ENCODE peak calls at places on chromosome 18, in ten cellular contexts. C, Z, H, A, T, R, S, P, X and D are unnamed samples.

GRCh38 chr18:75128911-75129716 is 79.8 kb downstream of the PTGR3 start:
- DNase-seq in C (peak; percentile 51), Z (no peak), H (no peak), A (no peak), T (no peak), R (no peak), S (no peak), P (no peak), X (no peak), D (no peak)

GRCh38 chr18:13566941-13567762 is 159.2 kb downstream of the FAM210A start:
- DNase-seq in C (peak; percentile 90), Z (no peak), H (no peak), A (no peak), T (no peak), R (no peak), S (peak; percentile 20), P (peak; percentile 39), X (peak; percentile 24), D (no peak)

GRCh38 chr18:8350628-8351027 is 258.6 kb upstream of the RAB12 start:
- DNase-seq in C (no peak), Z (no peak), H (no peak), A (no peak), T (no peak), R (no peak), S (no peak), P (no peak), X (no peak), D (no peak)

GRCh38 chr18:7663305-7664023 is 96.3 kb downstream of the PTPRM start:
- DNase-seq in C (no peak), Z (no peak), H (no peak), A (no peak), T (no peak), R (no peak), S (no peak), P (no peak), X (no peak), D (no peak)

GRCh38 chr18:46756559-46757201 is at the start of gene ST8SIA5:
- DNase-seq in C (no peak), Z (no peak), H (no peak), A (no peak), T (no peak), R (no peak), S (no peak), P (peak; percentile 36), X (no peak), D (no peak)

GRCh38 chr18:69795785-69796184 is 151.9 kb downstream of the CD226 start:
- DNase-seq in C (no peak), Z (peak; percentile 19), H (no peak), A (no peak), T (no peak), R (no peak), S (peak; percentile 22), P (no peak), X (no peak), D (no peak)

GRCh38 chr18:8742382-8743361 is 37.3 kb downstream of the MTCL1 start:
- DNase-seq in C (no peak), Z (no peak), H (no peak), A (no peak), T (no peak), R (no peak), S (no peak), P (no peak), X (no peak), D (no peak)

GRCh38 chr18:23539911-23540475 is 36.7 kb downstream of the RMC1 start:
- DNase-seq in C (no peak), Z (no peak), H (no peak), A (no peak), T (no peak), R (no peak), S (no peak), P (no peak), X (no peak), D (no peak)

GRCh38 chr18:57527479-57528237 is 58.8 kb downstream of the FECH start:
- DNase-seq in C (no peak), Z (no peak), H (no peak), A (no peak), T (no peak), R (no peak), S (no peak), P (no peak), X (no peak), D (no peak)

GRCh38 chr18:13461936-13462335 is 243.4 kb downstream of the LDLRAD4 start:
- DNase-seq in C (no peak), Z (no peak), H (no peak), A (peak; percentile 17), T (no peak), R (no peak), S (no peak), P (no peak), X (no peak), D (no peak)

GRCh38 chr18:47758000-47758399 is 172.5 kb downstream of the SMAD2 start:
- DNase-seq in C (no peak), Z (peak; percentile 33), H (no peak), A (no peak), T (no peak), R (no peak), S (no peak), P (no peak), X (no peak), D (no peak)
- TF ChIP-seq CTCF in C (peak; percentile 20), Z (peak; percentile 46), H (peak; percentile 32), A (no peak), T (peak; percentile 42), R (peak; percentile 35), S (peak; percentile 35), P (peak; percentile 40), X (peak; percentile 17), D (peak; percentile 3)

GRCh38 chr18:63197246-63197791 is 122.2 kb downstream of the BCL2 start:
- DNase-seq in C (no peak), Z (no peak), H (no peak), A (no peak), T (no peak), R (no peak), S (no peak), P (no peak), X (no peak), D (no peak)

GRCh38 chr18:63198098-63198760 is 121.3 kb downstream of the BCL2 start:
- DNase-seq in C (no peak), Z (no peak), H (no peak), A (no peak), T (no peak), R (no peak), S (no peak), P (no peak), X (no peak), D (no peak)

GRCh38 chr18:63198868-63199742 is 120.5 kb downstream of the BCL2 start:
- DNase-seq in C (no peak), Z (no peak), H (no peak), A (no peak), T (no peak), R (no peak), S (no peak), P (no peak), X (no peak), D (no peak)

GRCh38 chr18:63202814-63203213 is 116.8 kb downstream of the BCL2 start:
- DNase-seq in C (no peak), Z (no peak), H (no peak), A (no peak), T (no peak), R (no peak), S (no peak), P (no peak), X (no peak), D (no peak)

GRCh38 chr18:63199743-63200241 is 119.8 kb downstream of the BCL2 start:
- DNase-seq in C (no peak), Z (peak; percentile 19), H (no peak), A (no peak), T (no peak), R (no peak), S (no peak), P (no peak), X (no peak), D (no peak)
- H3K4me3 ChIP-seq in C (no peak overlapping the region), Z (no peak overlapping the region), H (no peak overlapping the region), A (no peak overlapping the region), T (no peak overlapping the region), R (no peak overlapping the region), S (no peak overlapping the region), P (no peak overlapping the region), X (no peak overlapping the region), D (no peak overlapping the region)

GRCh38 chr18:49495480-49495879 is 8.4 kb upstream of the C18orf32 start:
- DNase-seq in C (no peak), Z (no peak), H (no peak), A (no peak), T (no peak), R (no peak), S (no peak), P (no peak), X (no peak), D (no peak)

GRCh38 chr18:49494660-49495059 is 7.6 kb upstream of the C18orf32 start:
- DNase-seq in C (no peak), Z (no peak), H (no peak), A (no peak), T (no peak), R (no peak), S (no peak), P (no peak), X (no peak), D (no peak)

GRCh38 chr18:49491857-49492693 is 5.0 kb upstream of the C18orf32 start:
- DNase-seq in C (peak; percentile 92), Z (peak; percentile 100), H (peak; percentile 79), A (peak; percentile 93), T (peak; percentile 99), R (peak; percentile 98), S (peak; percentile 100), P (peak; percentile 78), X (peak; percentile 97), D (peak; percentile 96)

GRCh38 chr18:49492694-49493033 is 5.6 kb upstream of the C18orf32 start:
- DNase-seq in C (no peak), Z (no peak), H (no peak), A (no peak), T (no peak), R (no peak), S (no peak), P (no peak), X (no peak), D (no peak)

GRCh38 chr18:49495074-49495473 is 8.0 kb upstream of the C18orf32 start:
- DNase-seq in C (no peak), Z (no peak), H (no peak), A (no peak), T (no peak), R (no peak), S (no peak), P (no peak), X (no peak), D (no peak)
- TF ChIP-seq CTCF in C (no peak), Z (no peak), H (no peak), A (no peak), T (no peak), R (no peak), S (no peak), P (no peak), X (no peak), D (no peak)

DNA sequence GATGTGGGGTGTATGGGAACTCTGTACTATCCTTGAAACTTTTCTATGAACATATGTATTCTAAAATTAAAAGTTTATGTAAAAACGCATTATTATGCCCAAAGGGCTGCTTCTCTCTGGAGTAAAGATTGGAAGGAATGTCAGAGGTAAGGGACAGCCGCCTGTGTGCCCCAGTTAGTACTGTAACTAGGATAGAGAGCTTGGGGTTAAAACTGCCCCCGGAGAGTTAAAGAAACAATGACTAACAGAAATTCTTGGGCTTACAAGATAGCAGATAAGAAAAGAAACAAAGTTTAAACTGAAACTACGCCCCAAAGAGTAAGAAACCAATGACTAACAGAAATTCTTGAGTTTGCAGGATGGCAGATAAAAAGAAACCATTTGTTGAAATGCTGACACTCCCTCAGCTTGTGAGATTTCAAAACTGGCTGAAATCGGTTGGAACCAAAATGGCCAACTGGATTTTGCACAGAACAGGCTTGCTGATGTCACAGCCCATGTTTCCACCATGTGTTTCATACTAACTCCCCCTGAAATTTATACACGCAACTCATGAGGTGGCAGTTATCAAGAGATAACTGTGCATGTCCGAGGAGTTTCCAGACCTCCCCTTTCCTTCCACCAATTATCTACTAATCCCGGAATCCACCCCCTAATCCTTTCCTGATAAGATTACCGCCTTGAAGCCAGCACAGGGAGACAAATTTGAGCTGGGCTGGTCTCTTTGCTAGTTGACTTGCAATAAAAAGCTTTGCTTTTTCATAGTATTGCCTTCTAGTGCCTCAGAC is 8.7 kb upstream of the TXNDC2 start:
- DNase-seq in C (no peak), Z (peak; percentile 94), H (peak; percentile 57), A (no peak), T (no peak), R (peak; percentile 92), S (peak; percentile 77), P (no peak), X (peak; percentile 38), D (peak; percentile 69)
- H3K4me3 ChIP-seq in C (no peak overlapping the region), Z (peak overlapping the region; percentile 51), H (peak overlapping the region; percentile 52), A (no peak overlapping the region), T (no peak overlapping the region), R (peak overlapping the region; percentile 48), S (peak overlapping the region; percentile 3), P (peak overlapping the region; percentile 34), X (peak overlapping the region; percentile 16), D (peak overlapping the region; percentile 52)